ENCODE peak calls at places on chromosomes 13 and 19, in eight cellular contexts. H is tibial artery; L is cardiac muscle cell; W is CD8-positive, alpha-beta T cell; O is IMR-90; C is PC-9; E is RWPE1; M is CD4-positive, alpha-beta memory T cell. Q is an unnamed sample.

GRCh38 chr13:31310781-31311180 is 111.0 kb downstream of the B3GLCT start:
- DNase-seq in H (no peak), L (no peak), W (no peak), O (peak), C (no peak), E (no peak), M (no peak), Q (no peak)

GRCh38 chr19:33108161-33108560 is 23.8 kb upstream of the WDR88 start:
- DNase-seq in H (no peak), L (no peak), W (no peak), O (no peak), C (no peak), E (no peak), M (no peak), Q (no peak)

GRCh38 chr19:42412223-42412622 is 15.0 kb downstream of the LIPE start:
- DNase-seq in H (no peak), L (no peak), W (no peak), O (no peak), C (peak), E (no peak), M (no peak), Q (no peak)

GRCh38 chr13:19910336-19911072 is 47.1 kb upstream of the ZMYM5 start:
- DNase-seq in H (no peak), L (peak), W (no peak), O (peak), C (peak), E (peak), M (no peak), Q (no peak)

GRCh38 chr13:50901701-50902100 is 7.9 kb upstream of the RNASEH2B start:
- DNase-seq in H (no peak), L (no peak), W (no peak), O (no peak), C (no peak), E (no peak), M (no peak), Q (no peak)

GRCh38 chr19:17234911-17235617 is 9.0 kb downstream of the OCEL1 start:
- DNase-seq in H (no peak), L (peak), W (peak), O (peak), C (peak), E (peak), M (peak), Q (peak)

GRCh38 chr13:46983881-46984280 is 87.0 kb upstream of the HTR2A start:
- DNase-seq in H (no peak), L (no peak), W (no peak), O (peak), C (peak), E (peak), M (no peak), Q (no peak)

GRCh38 chr13:95536629-95537241 is 15.8 kb upstream of the CLDN10 start:
- DNase-seq in H (no peak), L (peak), W (no peak), O (peak), C (no peak), E (no peak), M (no peak), Q (no peak)

GRCh38 chr19:15393963-15394362 is 14.4 kb upstream of the AKAP8 start:
- DNase-seq in H (no peak), L (no peak), W (no peak), O (peak), C (no peak), E (no peak), M (no peak), Q (no peak)

GRCh38 chr19:4208385-4209094 is 20.8 kb upstream of the EBI3 start:
- DNase-seq in H (no peak), L (peak), W (no peak), O (peak), C (peak), E (no peak), M (no peak), Q (no peak)

GRCh38 chr13:96218475-96218874 is 128.6 kb downstream of the HS6ST3 start:
- DNase-seq in H (no peak), L (no peak), W (no peak), O (no peak), C (no peak), E (no peak), M (no peak), Q (no peak)

GRCh38 chr13:87942204-87942603 is 271.0 kb downstream of the SLITRK5 start:
- DNase-seq in H (no peak), L (no peak), W (no peak), O (no peak), C (no peak), E (no peak), M (no peak), Q (no peak)

GRCh38 chr19:28039677-28040381 is 1173.1 kb downstream of the UQCRFS1 start:
- DNase-seq in H (no peak), L (no peak), W (no peak), O (no peak), C (no peak), E (no peak), M (no peak), Q (no peak)

GRCh38 chr13:99351772-99352171 is 44.6 kb upstream of the GPR183 start:
- DNase-seq in H (no peak), L (no peak), W (no peak), O (no peak), C (no peak), E (no peak), M (no peak), Q (no peak)

GRCh38 chr19:3857449-3858003 is 11.3 kb downstream of the ZFR2 start:
- DNase-seq in H (no peak), L (no peak), W (no peak), O (no peak), C (no peak), E (no peak), M (no peak), Q (no peak)

GRCh38 chr19:10604460-10604980 is 17.4 kb upstream of the AP1M2 start:
- DNase-seq in H (no peak), L (no peak), W (peak), O (no peak), C (peak), E (no peak), M (peak), Q (no peak)

GRCh38 chr19:51064534-51065220 is at the start of gene KLK13:
- DNase-seq in H (no peak), L (peak), W (no peak), O (no peak), C (peak), E (peak), M (no peak), Q (no peak)

GRCh38 chr19:51096473-51097165 is 11.6 kb downstream of the CTU1 start:
- DNase-seq in H (no peak), L (no peak), W (no peak), O (no peak), C (no peak), E (no peak), M (no peak), Q (no peak)

GRCh38 chr19:36420961-36421748 is 2.7 kb upstream of the ZFP82 start:
- DNase-seq in H (peak), L (peak), W (no peak), O (peak), C (no peak), E (no peak), M (no peak), Q (no peak)

GRCh38 chr19:35739275-35740107 is 2.8 kb downstream of the IGFLR1 start:
- DNase-seq in H (no peak), L (no peak), W (no peak), O (no peak), C (no peak), E (no peak), M (peak), Q (no peak)

GRCh38 chr19:4425531-4425930 is 23.1 kb downstream of the CHAF1A start:
- DNase-seq in H (no peak), L (peak), W (no peak), O (peak), C (no peak), E (no peak), M (no peak), Q (no peak)

GRCh38 chr19:36182612-36183454 is 30.6 kb upstream of the COX7A1 start:
- DNase-seq in H (no peak), L (peak), W (no peak), O (peak), C (peak), E (peak), M (no peak), Q (no peak)

GRCh38 chr19:16571689-16572331 is 405 bp downstream of the SLC35E1 start:
- DNase-seq in H (no peak), L (peak), W (no peak), O (peak), C (no peak), E (no peak), M (peak), Q (no peak)

GRCh38 chr13:20534038-20534608 is 8.5 kb upstream of the CRYL1 start:
- DNase-seq in H (no peak), L (no peak), W (no peak), O (no peak), C (no peak), E (no peak), M (no peak), Q (no peak)

GRCh38 chr13:63540042-63540441 is 2124.4 kb upstream of the PCDH20 start:
- DNase-seq in H (no peak), L (no peak), W (no peak), O (no peak), C (no peak), E (no peak), M (no peak), Q (no peak)

GRCh38 chr13:85503797-85504196 is 295.4 kb downstream of the SLITRK6 start:
- DNase-seq in H (no peak), L (peak), W (no peak), O (peak), C (no peak), E (peak), M (no peak), Q (no peak)

GRCh38 chr13:112583592-112584277 is 4.2 kb downstream of the TUBGCP3 start:
- DNase-seq in H (no peak), L (no peak), W (no peak), O (no peak), C (no peak), E (no peak), M (no peak), Q (no peak)

GRCh38 chr19:20558011-20558410 is 7.6 kb downstream of the ZNF737 start:
- DNase-seq in H (no peak), L (no peak), W (no peak), O (no peak), C (no peak), E (no peak), M (no peak), Q (no peak)

GRCh38 chr13:44894001-44894770 is 95.1 kb downstream of the NUFIP1 start:
- DNase-seq in H (no peak), L (no peak), W (no peak), O (no peak), C (peak), E (no peak), M (no peak), Q (no peak)

GRCh38 chr13:110875243-110875642 is 39.6 kb downstream of the ANKRD10 start:
- DNase-seq in H (no peak), L (no peak), W (no peak), O (no peak), C (no peak), E (no peak), M (no peak), Q (no peak)

GRCh38 chr13:28355822-28356371 is 139.0 kb downstream of the FLT1 start:
- DNase-seq in H (no peak), L (peak), W (no peak), O (peak), C (no peak), E (no peak), M (no peak), Q (no peak)
- H3K27ac ChIP-seq in H (no peak), L (no peak), W (no peak), O (no peak), C (no peak), E (no peak), M (no peak), Q (no peak)

GRCh38 chr13:109145631-109146030 is 516.2 kb downstream of the MYO16 start:
- DNase-seq in H (no peak), L (peak), W (no peak), O (peak), C (peak), E (peak), M (no peak), Q (no peak)
- H3K27ac ChIP-seq in H (no peak), L (no peak), W (no peak), O (no peak), C (no peak), E (no peak), M (no peak), Q (no peak)

DNA sequence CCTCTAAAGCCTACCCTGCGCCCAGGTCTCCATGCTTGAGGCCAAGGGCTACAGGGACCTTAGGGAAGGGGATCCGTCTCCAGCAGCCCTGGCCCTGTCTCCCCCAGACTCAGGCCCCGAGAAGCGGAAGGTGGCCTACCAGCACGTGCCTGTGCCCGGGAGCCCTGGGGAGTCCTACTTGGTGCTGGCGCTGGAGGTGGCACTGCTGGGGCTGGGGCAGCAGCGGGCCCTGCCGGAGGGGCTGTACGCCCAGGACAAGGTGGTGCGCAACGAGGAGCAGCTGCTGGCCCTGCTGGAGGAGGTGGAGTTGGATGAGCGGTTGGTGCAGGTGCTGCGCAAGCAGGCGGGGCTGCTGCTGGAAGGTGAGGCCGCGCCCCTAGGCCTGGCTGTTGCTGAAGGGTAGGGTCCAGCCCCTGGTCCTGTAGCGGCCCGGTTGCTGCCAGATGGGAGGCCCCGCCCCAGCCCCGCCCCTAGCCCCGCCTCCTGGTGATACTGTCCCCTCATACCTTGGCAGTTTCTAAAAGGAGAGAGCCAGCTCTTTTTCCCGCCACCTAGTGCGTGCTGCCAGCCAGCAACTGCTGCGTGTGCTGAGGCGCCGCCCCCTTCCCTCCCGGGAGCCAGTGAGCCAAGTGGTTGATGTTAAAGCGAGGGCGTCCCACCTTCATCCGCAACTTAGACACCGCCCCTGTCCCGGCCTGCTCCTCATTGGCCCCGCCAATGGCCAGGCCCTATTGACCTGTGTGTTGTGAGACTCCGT is 22.6 kb downstream of the ZSWIM4 start:
- DNase-seq in H (no peak), L (no peak), W (peak), O (no peak), C (no peak), E (no peak), M (no peak), Q (no peak)
- H3K27ac ChIP-seq in H (no peak), L (no peak), W (no peak), O (no peak), C (no peak), E (peak), M (no peak), Q (no peak)

GRCh38 chr19:54211214-54211613 is 10.6 kb downstream of the RPS9 start:
- DNase-seq in H (no peak), L (no peak), W (no peak), O (no peak), C (no peak), E (no peak), M (no peak), Q (no peak)
- H3K27ac ChIP-seq in H (no peak), L (peak), W (peak), O (no peak), C (no peak), E (peak), M (peak), Q (no peak)

DNA sequence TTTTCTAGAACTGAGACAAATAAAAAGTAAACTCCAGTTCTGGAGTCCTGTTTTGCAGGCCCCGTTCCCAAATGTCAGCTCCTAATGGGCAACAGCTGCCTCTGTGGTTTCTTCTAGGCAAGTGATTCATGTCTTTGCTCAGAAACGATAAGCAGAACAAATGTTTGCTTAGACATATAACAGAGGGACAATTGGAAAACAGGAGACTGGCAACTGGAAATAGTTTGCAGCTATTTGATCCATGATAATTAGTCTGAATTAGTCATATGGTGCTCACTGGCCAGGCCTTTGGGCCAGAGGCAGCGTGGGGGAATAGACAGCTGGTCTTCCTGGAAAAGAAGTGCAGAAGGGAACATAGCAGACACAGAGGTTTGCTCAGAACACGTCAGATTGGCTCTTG is 29.2 kb upstream of the TSHZ3 start:
- DNase-seq in H (no peak), L (peak), W (no peak), O (peak), C (no peak), E (peak), M (no peak), Q (no peak)
- H3K27ac ChIP-seq in H (no peak), L (no peak), W (no peak), O (peak), C (no peak), E (no peak), M (no peak), Q (peak)

Q was measured in sigmoid colon.